ENCODE peak calls at places on chromosomes 16 and 17, in ten cellular contexts. Z, V, C, W, E, X, N, H, U and D are unnamed samples.
A peak's percentile ranks its signal among the peaks of the same experiment; 100 is the strongest.

GRCh38 chr17:51144266-51145022 is 8.9 kb upstream of the NME1 start:
- DNase-seq in Z (no peak), V (no peak), C (no peak), W (no peak), E (no peak), X (no peak), N (no peak), H (no peak), U (no peak), D (no peak)

GRCh38 chr16:88924834-88925539 is 52.0 kb downstream of the CBFA2T3 start:
- DNase-seq in Z (peak; percentile 99), V (peak; percentile 33), C (no peak), W (peak; percentile 68), E (peak; percentile 89), X (peak; percentile 91), N (peak; percentile 68), H (no peak), U (peak; percentile 46), D (no peak)

GRCh38 chr17:4710693-4711634 is 532 bp downstream of the ARRB2 start:
- DNase-seq in Z (no peak), V (peak; percentile 23), C (peak; percentile 70), W (no peak), E (no peak), X (no peak), N (no peak), H (no peak), U (no peak), D (no peak)

GRCh38 chr17:49775546-49776260 is 11.8 kb upstream of the FAM117A start:
- DNase-seq in Z (no peak), V (no peak), C (no peak), W (no peak), E (peak; percentile 70), X (no peak), N (no peak), H (no peak), U (no peak), D (no peak)

GRCh38 chr17:15910791-15911190 is 34.1 kb upstream of the ADORA2B start:
- DNase-seq in Z (no peak), V (no peak), C (no peak), W (peak; percentile 53), E (no peak), X (no peak), N (no peak), H (no peak), U (no peak), D (no peak)

GRCh38 chr17:67585077-67585602 is 132.6 kb upstream of the NOL11 start:
- DNase-seq in Z (no peak), V (no peak), C (no peak), W (peak; percentile 4), E (no peak), X (peak; percentile 66), N (peak; percentile 43), H (no peak), U (no peak), D (no peak)

GRCh38 chr17:4968166-4968915 is 724 bp upstream of the SPAG7 start:
- DNase-seq in Z (no peak), V (peak; percentile 48), C (peak; percentile 58), W (no peak), E (peak; percentile 38), X (no peak), N (no peak), H (no peak), U (peak; percentile 32), D (no peak)

GRCh38 chr17:73625975-73626706 is 18.1 kb downstream of the SDK2 start:
- DNase-seq in Z (no peak), V (no peak), C (no peak), W (peak; percentile 91), E (no peak), X (no peak), N (no peak), H (no peak), U (no peak), D (no peak)

GRCh38 chr16:49462989-49463371 is 89.4 kb downstream of the C16orf78 start:
- DNase-seq in Z (no peak), V (no peak), C (no peak), W (no peak), E (no peak), X (peak; percentile 22), N (no peak), H (no peak), U (no peak), D (no peak)

GRCh38 chr16:89922477-89922883 is 662 bp upstream of the TUBB3 start:
- DNase-seq in Z (peak; percentile 90), V (peak; percentile 35), C (peak; percentile 61), W (peak; percentile 78), E (peak; percentile 92), X (peak; percentile 68), N (no peak), H (no peak), U (peak; percentile 53), D (no peak)

GRCh38 chr17:43360739-43361498 is 37.9 kb upstream of the ARL4D start:
- DNase-seq in Z (peak; percentile 35), V (peak; percentile 83), C (peak; percentile 97), W (peak; percentile 100), E (peak; percentile 100), X (peak; percentile 100), N (peak; percentile 94), H (peak; percentile 99), U (no peak), D (peak; percentile 99)

GRCh38 chr17:10652984-10653680 is 4.0 kb downstream of the MYH3 start:
- DNase-seq in Z (no peak), V (no peak), C (peak; percentile 23), W (no peak), E (peak; percentile 21), X (no peak), N (no peak), H (no peak), U (no peak), D (no peak)

GRCh38 chr16:53865492-53865863 is 161.5 kb downstream of the FTO start:
- DNase-seq in Z (no peak), V (no peak), C (no peak), W (peak; percentile 84), E (peak; percentile 66), X (no peak), N (no peak), H (peak; percentile 12), U (no peak), D (peak; percentile 63)